ENCODE peak calls at places on chromosome 12, in ten cellular contexts. One of them, this sample, is unnamed.

GRCh38 chr12:27330846-27331245 is 1.8 kb upstream of the BMAL2 start:
- DNase-seq in NCI-H1092: no peak
- DNase-seq in midbrain: no peak
- DNase-seq in ACHN: peak
- DNase-seq in RWPE1: no peak
- DNase-seq in left cardiac atrium: no peak
- DNase-seq in BE2C: no peak
- DNase-seq in activated B cell treated with CpG ODN at 0.5 μM for 24 hours: no peak
- DNase-seq in DMS153: no peak
- DNase-seq in SJSA1: no peak
- DNase-seq in this sample: no peak

GRCh38 chr12:94813314-94813713 is 163.0 kb upstream of the TMCC3 start:
- DNase-seq in NCI-H1092: no peak
- DNase-seq in midbrain: no peak
- DNase-seq in ACHN: peak
- DNase-seq in RWPE1: no peak
- DNase-seq in left cardiac atrium: no peak
- DNase-seq in BE2C: no peak
- DNase-seq in activated B cell treated with CpG ODN at 0.5 μM for 24 hours: no peak
- DNase-seq in DMS153: peak
- DNase-seq in SJSA1: no peak
- DNase-seq in this sample: no peak

GRCh38 chr12:116958402-116959197 is 47.9 kb downstream of the FBXW8 start:
- DNase-seq in NCI-H1092: no peak
- DNase-seq in midbrain: no peak
- DNase-seq in ACHN: no peak
- DNase-seq in RWPE1: no peak
- DNase-seq in left cardiac atrium: no peak
- DNase-seq in BE2C: no peak
- DNase-seq in activated B cell treated with CpG ODN at 0.5 μM for 24 hours: no peak
- DNase-seq in DMS153: peak
- DNase-seq in SJSA1: no peak
- DNase-seq in this sample: no peak

GRCh38 chr12:111791507-111791906 is 24.8 kb downstream of the ALDH2 start:
- DNase-seq in NCI-H1092: no peak
- DNase-seq in midbrain: no peak
- DNase-seq in ACHN: peak
- DNase-seq in RWPE1: no peak
- DNase-seq in left cardiac atrium: no peak
- DNase-seq in BE2C: no peak
- DNase-seq in activated B cell treated with CpG ODN at 0.5 μM for 24 hours: no peak
- DNase-seq in DMS153: no peak
- DNase-seq in SJSA1: no peak
- DNase-seq in this sample: no peak

GRCh38 chr12:111426341-111427185 is 20.8 kb downstream of the SH2B3 start:
- DNase-seq in NCI-H1092: no peak
- DNase-seq in midbrain: no peak
- DNase-seq in ACHN: no peak
- DNase-seq in RWPE1: no peak
- DNase-seq in left cardiac atrium: no peak
- DNase-seq in BE2C: no peak
- DNase-seq in activated B cell treated with CpG ODN at 0.5 μM for 24 hours: no peak
- DNase-seq in DMS153: no peak
- DNase-seq in SJSA1: no peak
- DNase-seq in this sample: no peak

GRCh38 chr12:104673294-104674062 is 216.7 kb downstream of the CHST11 start:
- DNase-seq in NCI-H1092: no peak
- DNase-seq in midbrain: no peak
- DNase-seq in ACHN: peak
- DNase-seq in RWPE1: no peak
- DNase-seq in left cardiac atrium: no peak
- DNase-seq in BE2C: peak
- DNase-seq in activated B cell treated with CpG ODN at 0.5 μM for 24 hours: no peak
- DNase-seq in DMS153: no peak
- DNase-seq in SJSA1: no peak
- DNase-seq in this sample: no peak

GRCh38 chr12:40663781-40664180 is 28.5 kb upstream of the CNTN1 start:
- DNase-seq in NCI-H1092: no peak
- DNase-seq in midbrain: no peak
- DNase-seq in ACHN: no peak
- DNase-seq in RWPE1: no peak
- DNase-seq in left cardiac atrium: no peak
- DNase-seq in BE2C: no peak
- DNase-seq in activated B cell treated with CpG ODN at 0.5 μM for 24 hours: no peak
- DNase-seq in DMS153: no peak
- DNase-seq in SJSA1: no peak
- DNase-seq in this sample: no peak

GRCh38 chr12:67366530-67367196 is 97.5 kb downstream of the CAND1 start:
- DNase-seq in NCI-H1092: no peak
- DNase-seq in midbrain: no peak
- DNase-seq in ACHN: no peak
- DNase-seq in RWPE1: no peak
- DNase-seq in left cardiac atrium: no peak
- DNase-seq in BE2C: no peak
- DNase-seq in activated B cell treated with CpG ODN at 0.5 μM for 24 hours: no peak
- DNase-seq in DMS153: no peak
- DNase-seq in SJSA1: peak
- DNase-seq in this sample: no peak

GRCh38 chr12:27359578-27360340 is 27.1 kb downstream of the BMAL2 start:
- DNase-seq in NCI-H1092: no peak
- DNase-seq in midbrain: no peak
- DNase-seq in ACHN: no peak
- DNase-seq in RWPE1: no peak
- DNase-seq in left cardiac atrium: no peak
- DNase-seq in BE2C: no peak
- DNase-seq in activated B cell treated with CpG ODN at 0.5 μM for 24 hours: no peak
- DNase-seq in DMS153: no peak
- DNase-seq in SJSA1: no peak
- DNase-seq in this sample: no peak

GRCh38 chr12:28258998-28259397 is 68.7 kb downstream of the CCDC91 start:
- DNase-seq in NCI-H1092: no peak
- DNase-seq in midbrain: no peak
- DNase-seq in ACHN: no peak
- DNase-seq in RWPE1: peak
- DNase-seq in left cardiac atrium: no peak
- DNase-seq in BE2C: no peak
- DNase-seq in activated B cell treated with CpG ODN at 0.5 μM for 24 hours: no peak
- DNase-seq in DMS153: no peak
- DNase-seq in SJSA1: no peak
- DNase-seq in this sample: no peak

GRCh38 chr12:45660330-45660729 is 69.2 kb upstream of the ARID2 start:
- DNase-seq in NCI-H1092: no peak
- DNase-seq in midbrain: no peak
- DNase-seq in ACHN: peak
- DNase-seq in RWPE1: peak
- DNase-seq in left cardiac atrium: no peak
- DNase-seq in BE2C: no peak
- DNase-seq in activated B cell treated with CpG ODN at 0.5 μM for 24 hours: no peak
- DNase-seq in DMS153: no peak
- DNase-seq in SJSA1: peak
- DNase-seq in this sample: peak

GRCh38 chr12:122855071-122855829 is 20.0 kb downstream of the HIP1R start:
- DNase-seq in NCI-H1092: no peak
- DNase-seq in midbrain: no peak
- DNase-seq in ACHN: no peak
- DNase-seq in RWPE1: no peak
- DNase-seq in left cardiac atrium: no peak
- DNase-seq in BE2C: no peak
- DNase-seq in activated B cell treated with CpG ODN at 0.5 μM for 24 hours: no peak
- DNase-seq in DMS153: no peak
- DNase-seq in SJSA1: no peak
- DNase-seq in this sample: no peak

GRCh38 chr12:62692884-62693283 is 226.3 kb downstream of the MON2 start:
- DNase-seq in NCI-H1092: no peak
- DNase-seq in midbrain: no peak
- DNase-seq in ACHN: no peak
- DNase-seq in RWPE1: no peak
- DNase-seq in left cardiac atrium: no peak
- DNase-seq in BE2C: no peak
- DNase-seq in activated B cell treated with CpG ODN at 0.5 μM for 24 hours: no peak
- DNase-seq in DMS153: no peak
- DNase-seq in SJSA1: peak
- DNase-seq in this sample: no peak

GRCh38 chr12:51033048-51033447 is 6.9 kb upstream of the SLC11A2 start:
- DNase-seq in NCI-H1092: no peak
- DNase-seq in midbrain: no peak
- DNase-seq in ACHN: no peak
- DNase-seq in RWPE1: no peak
- DNase-seq in left cardiac atrium: no peak
- DNase-seq in BE2C: no peak
- DNase-seq in activated B cell treated with CpG ODN at 0.5 μM for 24 hours: no peak
- DNase-seq in DMS153: no peak
- DNase-seq in SJSA1: no peak
- DNase-seq in this sample: no peak

GRCh38 chr12:4037747-4038312 is 164.6 kb upstream of the PARP11 start:
- DNase-seq in NCI-H1092: no peak
- DNase-seq in midbrain: peak
- DNase-seq in ACHN: peak
- DNase-seq in RWPE1: peak
- DNase-seq in left cardiac atrium: peak
- DNase-seq in BE2C: no peak
- DNase-seq in activated B cell treated with CpG ODN at 0.5 μM for 24 hours: no peak
- DNase-seq in DMS153: no peak
- DNase-seq in SJSA1: no peak
- DNase-seq in this sample: peak

GRCh38 chr12:88420460-88420859 is 159.8 kb downstream of the KITLG start:
- DNase-seq in NCI-H1092: no peak
- DNase-seq in midbrain: no peak
- DNase-seq in ACHN: peak
- DNase-seq in RWPE1: peak
- DNase-seq in left cardiac atrium: no peak
- DNase-seq in BE2C: no peak
- DNase-seq in activated B cell treated with CpG ODN at 0.5 μM for 24 hours: no peak
- DNase-seq in DMS153: no peak
- DNase-seq in SJSA1: no peak
- DNase-seq in this sample: no peak

GRCh38 chr12:92977326-92977725 is 48.2 kb upstream of the EEA1 start:
- DNase-seq in NCI-H1092: no peak
- DNase-seq in midbrain: no peak
- DNase-seq in ACHN: no peak
- DNase-seq in RWPE1: no peak
- DNase-seq in left cardiac atrium: no peak
- DNase-seq in BE2C: no peak
- DNase-seq in activated B cell treated with CpG ODN at 0.5 μM for 24 hours: no peak
- DNase-seq in DMS153: no peak
- DNase-seq in SJSA1: peak
- DNase-seq in this sample: no peak

GRCh38 chr12:108602961-108603704 is 5.2 kb upstream of the TMEM119 start:
- DNase-seq in NCI-H1092: no peak
- DNase-seq in midbrain: no peak
- DNase-seq in ACHN: no peak
- DNase-seq in RWPE1: no peak
- DNase-seq in left cardiac atrium: no peak
- DNase-seq in BE2C: no peak
- DNase-seq in activated B cell treated with CpG ODN at 0.5 μM for 24 hours: no peak
- DNase-seq in DMS153: no peak
- DNase-seq in SJSA1: peak
- DNase-seq in this sample: no peak

GRCh38 chr12:42560977-42561376 is 28.6 kb downstream of the PRICKLE1 start:
- DNase-seq in NCI-H1092: no peak
- DNase-seq in midbrain: no peak
- DNase-seq in ACHN: no peak
- DNase-seq in RWPE1: no peak
- DNase-seq in left cardiac atrium: no peak
- DNase-seq in BE2C: no peak
- DNase-seq in activated B cell treated with CpG ODN at 0.5 μM for 24 hours: no peak
- DNase-seq in DMS153: no peak
- DNase-seq in SJSA1: no peak
- DNase-seq in this sample: no peak

GRCh38 chr12:57214398-57214781 is 2.2 kb upstream of the NXPH4 start:
- DNase-seq in NCI-H1092: peak
- DNase-seq in midbrain: no peak
- DNase-seq in ACHN: peak
- DNase-seq in RWPE1: peak
- DNase-seq in left cardiac atrium: peak
- DNase-seq in BE2C: peak
- DNase-seq in activated B cell treated with CpG ODN at 0.5 μM for 24 hours: peak
- DNase-seq in DMS153: no peak
- DNase-seq in SJSA1: peak
- DNase-seq in this sample: peak

This sample was measured in RPMI8226.